ENCODE peak calls at places on chromosome 2, in seven cellular contexts. G is H9, W is mesendoderm, I is neuronal stem cell, R is trophoblast cell, P is mesenchymal stem cell, K is H1. L is an unnamed sample.

GRCh38 chr2:19807866-19808265 is 93.9 kb downstream of the TTC32 start:
- DNase-seq in G (peak; percentile 8), W (no peak), I (no peak), R (no peak), P (no peak), K (no peak), L (no peak)

GRCh38 chr2:102392942-102393341 is 30.0 kb upstream of the IL18RAP start:
- DNase-seq in G (no peak), W (no peak), I (no peak), R (no peak), P (no peak), K (no peak), L (no peak)

GRCh38 chr2:126275093-126275492 is 380.9 kb upstream of the GYPC start:
- DNase-seq in G (no peak), W (no peak), I (no peak), R (no peak), P (no peak), K (no peak), L (no peak)

GRCh38 chr2:157036715-157037114 is 220.8 kb upstream of the GALNT5 start:
- DNase-seq in G (no peak), W (no peak), I (no peak), R (no peak), P (no peak), K (no peak), L (no peak)

GRCh38 chr2:174184915-174185314 is 63.4 kb downstream of the OLA1 start:
- DNase-seq in G (no peak), W (no peak), I (no peak), R (no peak), P (no peak), K (no peak), L (no peak)

GRCh38 chr2:212414699-212415309 is 123.8 kb downstream of the ERBB4 start:
- DNase-seq in G (no peak), W (no peak), I (no peak), R (no peak), P (no peak), K (no peak), L (no peak)

GRCh38 chr2:215712219-215712849 is 276.5 kb upstream of the FN1 start:
- DNase-seq in G (no peak), W (peak; percentile 34), I (no peak), R (no peak), P (peak; percentile 32), K (no peak), L (no peak)

GRCh38 chr2:75035444-75036353 is 77.3 kb downstream of the POLE4 start:
- DNase-seq in G (no peak), W (no peak), I (no peak), R (no peak), P (no peak), K (no peak), L (peak; percentile 6)

GRCh38 chr2:159083601-159084000 is 115.2 kb downstream of the TANC1 start:
- DNase-seq in G (no peak), W (no peak), I (no peak), R (no peak), P (peak; percentile 61), K (no peak), L (peak; percentile 78)

GRCh38 chr2:7242189-7242867 is 325.1 kb downstream of the RNF144A start:
- DNase-seq in G (no peak), W (peak; percentile 23), I (no peak), R (no peak), P (no peak), K (no peak), L (no peak)

GRCh38 chr2:21318263-21318662 is 194.5 kb downstream of the TDRD15 start:
- DNase-seq in G (no peak), W (no peak), I (no peak), R (no peak), P (no peak), K (no peak), L (no peak)

GRCh38 chr2:23602113-23602512 is 217.1 kb downstream of the KLHL29 start:
- DNase-seq in G (no peak), W (peak; percentile 82), I (no peak), R (peak; percentile 98), P (peak; percentile 89), K (no peak), L (peak; percentile 81)
- H4K8ac ChIP-seq in G (no peak overlapping the region), W (no peak overlapping the region), I (no peak overlapping the region), R (peak overlapping the region; percentile 50), P (peak overlapping the region; percentile 2), K (peak overlapping the region; percentile 82), L (peak overlapping the region; percentile 89)

GRCh38 chr2:71008342-71008741 is 13.7 kb upstream of the TEX261 start:
- DNase-seq in G (no peak), W (no peak), I (no peak), R (no peak), P (no peak), K (no peak), L (no peak)
- H4K8ac ChIP-seq in G (no peak overlapping the region), W (no peak overlapping the region), I (no peak overlapping the region), R (no peak overlapping the region), P (no peak overlapping the region), K (peak overlapping the region; percentile 57), L (no peak overlapping the region)

GRCh38 chr2:124558277-124558676 is 533.2 kb downstream of the CNTNAP5 start:
- DNase-seq in G (no peak), W (no peak), I (no peak), R (no peak), P (no peak), K (no peak), L (no peak)
- H4K8ac ChIP-seq in G (no peak overlapping the region), W (no peak overlapping the region), I (no peak overlapping the region), R (no peak overlapping the region), P (no peak overlapping the region), K (no peak overlapping the region), L (no peak overlapping the region)

GRCh38 chr2:216777637-216778273 is 82.1 kb downstream of the TNP1 start:
- DNase-seq in G (peak; percentile 82), W (peak; percentile 96), I (peak; percentile 43), R (peak; percentile 74), P (peak; percentile 77), K (peak; percentile 58), L (peak; percentile 49)
- H4K8ac ChIP-seq in G (no peak overlapping the region), W (no peak overlapping the region), I (no peak overlapping the region), R (no peak overlapping the region), P (no peak overlapping the region), K (no peak overlapping the region), L (no peak overlapping the region)

GRCh38 chr2:46171996-46172546 is 125.1 kb upstream of the EPAS1 start:
- DNase-seq in G (no peak), W (no peak), I (no peak), R (peak; percentile 61), P (no peak), K (no peak), L (no peak)
- H4K8ac ChIP-seq in G (no peak overlapping the region), W (no peak overlapping the region), I (no peak overlapping the region), R (peak overlapping the region; percentile 50), P (no peak overlapping the region), K (no peak overlapping the region), L (peak overlapping the region; percentile 88)

DNA sequence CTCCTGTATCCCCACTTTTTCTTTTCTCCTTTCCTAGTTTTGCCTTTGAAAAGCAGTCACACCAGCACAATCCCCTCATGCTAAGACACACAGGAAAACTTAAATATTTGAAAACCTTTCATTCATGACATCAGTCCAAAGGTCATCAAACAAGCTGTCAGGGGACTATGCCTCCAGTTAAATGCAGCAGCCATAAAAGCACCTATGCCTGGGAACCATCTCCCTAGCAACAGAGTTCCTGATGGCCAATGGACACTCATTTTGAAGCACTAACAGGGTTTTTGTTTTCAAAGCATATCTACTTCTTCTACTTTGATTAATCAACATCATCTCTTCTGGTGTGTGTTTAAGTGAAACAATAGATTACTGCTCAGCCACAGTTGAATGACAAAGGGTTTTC is 286.4 kb upstream of the PARD3B start:
- DNase-seq in G (no peak), W (no peak), I (no peak), R (no peak), P (no peak), K (no peak), L (no peak)
- H4K8ac ChIP-seq in G (no peak overlapping the region), W (no peak overlapping the region), I (no peak overlapping the region), R (no peak overlapping the region), P (no peak overlapping the region), K (no peak overlapping the region), L (no peak overlapping the region)

DNA sequence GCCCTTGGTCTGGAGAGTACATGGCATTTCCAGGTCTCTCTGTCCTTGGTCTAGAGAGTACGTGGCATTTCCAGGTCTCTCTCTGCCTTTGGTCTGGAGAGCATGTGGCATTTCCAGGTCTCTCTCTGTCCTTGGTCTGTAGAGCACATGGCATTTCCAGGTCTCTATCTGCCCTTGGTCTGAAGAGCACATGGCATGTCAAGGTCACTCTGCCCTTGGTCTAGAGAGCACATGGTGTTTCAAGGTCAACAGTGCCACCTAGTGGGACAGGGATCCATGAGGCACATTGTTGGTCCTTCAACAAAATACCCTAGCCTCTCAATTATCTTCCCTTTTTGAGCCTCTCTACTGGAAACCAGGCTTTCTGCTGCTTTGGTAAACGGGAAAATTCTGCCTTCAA is 250.2 kb downstream of the OTX1 start:
- DNase-seq in G (no peak), W (peak; percentile 44), I (no peak), R (no peak), P (no peak), K (no peak), L (no peak)
- H4K8ac ChIP-seq in G (no peak overlapping the region), W (no peak overlapping the region), I (no peak overlapping the region), R (no peak overlapping the region), P (no peak overlapping the region), K (no peak overlapping the region), L (no peak overlapping the region)

GRCh38 chr2:71932780-71933466 is 214.7 kb downstream of the CYP26B1 start:
- DNase-seq in G (peak; percentile 18), W (no peak), I (no peak), R (no peak), P (no peak), K (no peak), L (no peak)

GRCh38 chr2:71933467-71934319 is 214.0 kb downstream of the CYP26B1 start:
- DNase-seq in G (peak; percentile 34), W (peak; percentile 72), I (no peak), R (peak; percentile 38), P (no peak), K (no peak), L (no peak)

GRCh38 chr2:71934320-71934593 is 213.4 kb downstream of the CYP26B1 start:
- DNase-seq in G (no peak), W (no peak), I (no peak), R (no peak), P (no peak), K (no peak), L (no peak)

GRCh38 chr2:71930073-71930681 is 217.5 kb downstream of the CYP26B1 start:
- DNase-seq in G (peak; percentile 15), W (no peak), I (no peak), R (no peak), P (peak; percentile 62), K (no peak), L (no peak)

DNA sequence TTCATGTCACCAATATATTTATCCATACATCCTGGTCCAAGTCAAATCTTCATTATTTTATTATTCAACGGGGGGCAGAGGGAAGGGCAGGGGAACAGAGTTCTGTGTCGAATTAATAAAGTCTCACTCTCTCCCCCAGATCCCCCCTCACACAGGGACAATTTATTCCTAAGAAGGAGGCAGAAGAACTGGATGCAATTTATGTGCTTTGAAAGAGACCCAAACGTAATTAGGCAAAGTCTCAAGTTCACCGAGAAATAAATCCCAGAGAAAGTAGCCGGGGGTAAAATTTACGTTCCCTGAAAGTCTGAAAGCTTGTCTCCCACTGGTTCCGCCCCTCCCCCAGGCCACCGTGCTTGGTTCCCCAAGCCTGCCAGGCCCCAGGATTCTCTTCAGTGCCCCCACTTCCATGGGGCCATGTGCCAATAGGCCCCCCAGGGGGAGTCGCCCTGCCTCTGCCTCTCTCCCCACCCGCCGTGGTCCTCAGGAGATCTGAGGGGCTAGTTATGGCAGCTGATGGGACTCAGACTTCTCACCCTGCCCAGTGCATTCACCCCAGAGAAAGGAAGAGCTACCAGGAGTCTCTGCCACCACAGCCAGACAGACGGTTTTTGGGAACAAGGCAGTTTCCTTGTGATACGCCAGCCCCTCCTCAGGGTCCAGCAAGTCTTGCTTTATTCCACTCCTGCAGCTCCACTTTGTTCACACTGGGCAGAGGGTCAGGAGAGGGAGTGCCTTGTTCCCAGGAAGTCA is 215.5 kb downstream of the CYP26B1 start:
- DNase-seq in G (peak; percentile 10), W (no peak), I (no peak), R (no peak), P (no peak), K (no peak), L (no peak)
- H4K8ac ChIP-seq in G (no peak overlapping the region), W (no peak overlapping the region), I (peak overlapping the region; percentile 7), R (no peak overlapping the region), P (no peak overlapping the region), K (no peak overlapping the region), L (no peak overlapping the region)

L was measured in IMR-90.